ENCODE peak calls at places on chromosomes 7 and 10, in four cellular contexts. T, E, G and Z are unnamed samples.

GRCh38 chr10:98377536-98377935 is 37.4 kb downstream of the PYROXD2 start:
- DNase-seq in G (no peak), T (no peak), E (no peak), Z (no peak)

GRCh38 chr10:69406302-69406811 is 10.4 kb downstream of the TACR2 start:
- DNase-seq in E (peak), G (no peak), T (peak), Z (no peak)

GRCh38 chr7:90579181-90579688 is 16.9 kb upstream of the CDK14 start:
- DNase-seq in E (peak), G (no peak), T (no peak), Z (no peak)

GRCh38 chr7:105926131-105926530 is 36.9 kb upstream of the CDHR3 start:
- DNase-seq in G (no peak), T (no peak), E (no peak), Z (no peak)

GRCh38 chr7:156617215-156617614 is 23.4 kb upstream of the RNF32 start:
- DNase-seq in T (no peak), E (no peak), G (no peak), Z (no peak)

GRCh38 chr10:104937528-104937927 is 296.4 kb downstream of the SORCS3 start:
- DNase-seq in T (no peak), G (peak), E (peak), Z (no peak)

GRCh38 chr7:92631830-92632487 is 41.8 kb upstream of the FAM133B start:
- DNase-seq in G (no peak), E (no peak), T (no peak), Z (no peak)

GRCh38 chr7:90736316-90736715 is 140.2 kb downstream of the CDK14 start:
- DNase-seq in G (no peak), E (no peak), T (no peak), Z (no peak)

GRCh38 chr10:123472606-123473005 is 193.5 kb upstream of the GPR26 start:
- DNase-seq in G (no peak), T (peak), E (no peak), Z (no peak)

GRCh38 chr10:42954776-42955492 is 121.9 kb upstream of the RET start:
- DNase-seq in E (no peak), T (no peak), G (no peak), Z (no peak)